ENCODE peak calls at places on chromosomes 5 and 9, in seven cellular contexts. O, U, E, D, Q, Y and H are unnamed samples. For H3K4me1, the result is how much of the 10 kb centered on the place peaks cover.

GRCh38 chr5:148387325-148387724 is 3.6 kb downstream of the FBXO38 start:
- DNase-seq in U (no peak), Q (no peak), O (no peak), Y (no peak), E (no peak), D (peak), H (no peak)

GRCh38 chr5:78644741-78645300 is 3.8 kb downstream of the LHFPL2 start:
- DNase-seq in E (no peak), D (peak), Q (no peak), U (no peak), O (no peak), Y (no peak), H (no peak)

GRCh38 chr5:93611900-93612898 is 29.2 kb downstream of the NR2F1 start:
- DNase-seq in Q (no peak), D (peak), E (peak), Y (peak), U (peak), O (no peak), H (no peak)

GRCh38 chr9:71628247-71628646 is 140.1 kb downstream of the CEMIP2 start:
- DNase-seq in Y (no peak), E (no peak), D (no peak), U (no peak), O (no peak), Q (no peak), H (no peak)

GRCh38 chr5:105877592-105877991 is 1793.1 kb downstream of the EFNA5 start:
- DNase-seq in Q (no peak), Y (no peak), D (no peak), E (no peak), O (no peak), U (no peak), H (no peak)

GRCh38 chr9:136267261-136268111 is 21.9 kb upstream of the QSOX2 start:
- DNase-seq in U (peak), D (peak), Y (peak), E (peak), Q (peak), O (peak), H (peak)

GRCh38 chr9:20884985-20885593 is 146.4 kb downstream of the HACD4 start:
- DNase-seq in U (peak), E (peak), O (peak), D (peak), Q (no peak), Y (peak), H (peak)

GRCh38 chr5:73387630-73388370 is 60.8 kb downstream of the FOXD1 start:
- DNase-seq in E (no peak), Q (no peak), O (peak), Y (no peak), U (peak), D (peak), H (peak)

GRCh38 chr9:92719028-92719647 is 45.5 kb downstream of the BICD2 start:
- DNase-seq in U (no peak), D (no peak), E (no peak), Q (no peak), O (no peak), Y (no peak), H (no peak)

GRCh38 chr9:70156729-70157128 is 102.0 kb upstream of the SMC5 start:
- DNase-seq in O (no peak), U (no peak), E (no peak), D (peak), Y (no peak), Q (no peak), H (no peak)

GRCh38 chr5:10424124-10424731 is 17.5 kb upstream of the ROPN1L start:
- DNase-seq in Y (no peak), U (peak), O (peak), Q (no peak), E (peak), D (peak), H (no peak)

GRCh38 chr5:127680579-127680978 is 22.6 kb upstream of the CCDC192 start:
- DNase-seq in Y (no peak), O (no peak), E (no peak), D (no peak), U (no peak), Q (no peak), H (no peak)

GRCh38 chr5:137800700-137801411 is 46.7 kb upstream of the HNRNPA0 start:
- DNase-seq in Y (no peak), Q (no peak), O (no peak), U (peak), E (no peak), D (no peak), H (no peak)

GRCh38 chr9:38087934-38088925 is 19.2 kb upstream of the SHB start:
- DNase-seq in Y (peak), U (peak), O (peak), D (peak), Q (peak), E (peak), H (peak)

GRCh38 chr5:132263548-132264261 is 6.2 kb downstream of the PDLIM4 start:
- DNase-seq in O (no peak), Q (no peak), D (peak), U (no peak), E (peak), Y (peak), H (no peak)

GRCh38 chr5:74516217-74516636 is 124.3 kb downstream of the ENC1 start:
- DNase-seq in Y (no peak), Q (no peak), D (peak), E (no peak), O (no peak), U (no peak), H (no peak)

GRCh38 chr9:90033030-90033650 is 428.3 kb downstream of the GADD45G start:
- DNase-seq in E (no peak), D (no peak), Y (no peak), U (no peak), Q (no peak), O (no peak), H (no peak)

GRCh38 chr5:52015760-52016159 is 632.5 kb downstream of the ISL1 start:
- DNase-seq in Q (no peak), E (no peak), O (no peak), U (peak), Y (no peak), D (no peak), H (no peak)

GRCh38 chr5:169100735-169101075 is 200.2 kb downstream of the SLIT3 start:
- DNase-seq in Y (no peak), Q (no peak), O (no peak), D (peak), E (no peak), U (no peak), H (no peak)

GRCh38 chr5:155987261-155987810 is 339.6 kb upstream of the SGCD start:
- DNase-seq in O (no peak), Y (no peak), U (no peak), E (no peak), D (no peak), Q (no peak), H (no peak)

GRCh38 chr5:150189728-150190502 is at the start of gene SLC6A7:
- DNase-seq in E (no peak), Y (no peak), O (no peak), U (peak), D (no peak), Q (peak), H (no peak)

GRCh38 chr9:88776717-88777497 is 214.4 kb upstream of the S1PR3 start:
- DNase-seq in Q (no peak), Y (peak), U (no peak), E (no peak), O (no peak), D (peak), H (no peak)

GRCh38 chr9:37229455-37229854 is 109.1 kb downstream of the ZCCHC7 start:
- DNase-seq in U (no peak), O (no peak), E (no peak), Y (no peak), D (no peak), Q (no peak), H (no peak)

GRCh38 chr9:110244616-110245015 is 11.7 kb downstream of the TXN start:
- DNase-seq in D (no peak), O (no peak), U (no peak), Q (no peak), E (no peak), Y (no peak), H (no peak)

GRCh38 chr5:16849181-16849580 is 86.9 kb downstream of the MYO10 start:
- DNase-seq in Q (no peak), E (no peak), D (no peak), U (no peak), O (no peak), Y (no peak), H (no peak)

GRCh38 chr9:88184986-88185385 is 46.7 kb upstream of the SPATA31C2 start:
- DNase-seq in D (no peak), O (no peak), Y (no peak), Q (no peak), E (no peak), U (peak), H (no peak)

GRCh38 chr5:173498286-173498685 is 118.2 kb downstream of the BOD1 start:
- DNase-seq in U (peak), Q (no peak), D (peak), E (no peak), Y (peak), O (no peak), H (no peak)

GRCh38 chr5:68932830-68933434 is 160.9 kb upstream of the SLC30A5 start:
- DNase-seq in D (peak), E (no peak), U (no peak), Y (no peak), Q (no peak), O (peak), H (no peak)

GRCh38 chr9:105306533-105307140 is 62.2 kb downstream of the SLC44A1 start:
- DNase-seq in O (no peak), Q (no peak), Y (no peak), E (no peak), U (no peak), D (no peak), H (no peak)

GRCh38 chr9:77648458-77649108 is 461 bp upstream of the GNA14 start:
- DNase-seq in D (peak), Q (peak), E (peak), U (peak), Y (peak), O (no peak), H (no peak)
- TF ChIP-seq CTCF in D (peak), Q (no peak), E (no peak), U (peak), Y (no peak), O (no peak), H (no peak)

DNA sequence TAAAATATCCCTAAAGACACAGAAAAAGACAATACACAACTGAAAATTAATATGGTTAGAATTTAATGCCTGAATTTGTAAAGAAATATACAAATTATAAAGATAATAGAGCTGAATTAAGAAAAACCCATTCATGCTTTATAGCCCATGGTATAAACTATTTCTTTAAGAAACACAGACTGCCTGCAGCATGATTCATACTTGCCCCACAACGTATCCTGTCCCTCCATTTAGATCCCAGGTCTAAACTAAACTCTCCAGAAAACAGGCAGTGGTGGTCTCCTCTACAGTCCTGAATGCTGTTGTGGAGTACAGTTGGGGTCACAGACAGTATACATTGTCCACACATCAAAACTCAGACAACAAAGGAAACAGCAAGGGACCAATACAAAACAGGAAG is 24.8 kb downstream of the IL6ST start:
- DNase-seq in D (peak), Y (no peak), U (no peak), O (no peak), Q (no peak), E (no peak), H (no peak)
- H3K4me1 ChIP-seq in D (under half), Y (under half), U (under half), O (under half), Q (under half), E (under half), H (under half)

DNA sequence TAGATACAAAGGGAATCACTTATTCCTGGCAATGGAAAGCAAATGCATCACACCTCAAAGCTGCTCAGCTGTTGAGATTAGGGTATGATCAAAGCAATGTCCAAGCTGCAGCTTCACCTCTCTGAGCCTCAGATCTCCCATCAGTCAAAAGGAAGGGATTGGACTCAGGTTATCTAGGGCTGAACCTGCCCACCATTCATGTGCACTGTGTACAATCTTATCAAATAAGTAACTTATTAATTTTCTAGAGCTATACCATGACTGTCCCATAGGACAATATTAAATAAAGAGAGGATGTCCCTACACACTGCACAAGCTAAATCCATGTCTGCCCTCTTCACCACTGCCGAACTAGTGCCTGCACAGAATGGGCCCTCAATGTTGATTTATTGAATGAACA is 127.0 kb downstream of the HSD17B3 start:
- DNase-seq in E (no peak), Y (no peak), Q (no peak), U (no peak), O (no peak), D (no peak), H (no peak)
- TF ChIP-seq CTCF in E (no peak), Y (no peak), Q (no peak), U (no peak), O (no peak), D (no peak), H (no peak)

GRCh38 chr9:130194406-130194932 is 22.3 kb downstream of the NCS1 start:
- DNase-seq in D (no peak), U (no peak), Q (no peak), Y (no peak), E (no peak), O (no peak), H (no peak)
- H3K4me1 ChIP-seq in D (under half), U (half or more), Q (under half), Y (under half), E (under half), O (under half), H (under half)

GRCh38 chr9:101271102-101271501 is 113.7 kb downstream of the BAAT start:
- DNase-seq in D (no peak), O (no peak), U (no peak), Y (no peak), E (no peak), Q (no peak), H (no peak)

GRCh38 chr9:101275671-101276250 is 109.0 kb downstream of the BAAT start:
- DNase-seq in U (no peak), Q (no peak), O (no peak), E (no peak), Y (no peak), D (no peak), H (no peak)

GRCh38 chr9:101270325-101270701 is 114.5 kb downstream of the BAAT start:
- DNase-seq in O (no peak), D (no peak), E (no peak), U (no peak), Q (no peak), Y (no peak), H (no peak)

GRCh38 chr9:101269596-101270324 is 115.0 kb downstream of the BAAT start:
- DNase-seq in Q (no peak), O (no peak), Y (no peak), E (peak), D (no peak), U (no peak), H (no peak)

DNA sequence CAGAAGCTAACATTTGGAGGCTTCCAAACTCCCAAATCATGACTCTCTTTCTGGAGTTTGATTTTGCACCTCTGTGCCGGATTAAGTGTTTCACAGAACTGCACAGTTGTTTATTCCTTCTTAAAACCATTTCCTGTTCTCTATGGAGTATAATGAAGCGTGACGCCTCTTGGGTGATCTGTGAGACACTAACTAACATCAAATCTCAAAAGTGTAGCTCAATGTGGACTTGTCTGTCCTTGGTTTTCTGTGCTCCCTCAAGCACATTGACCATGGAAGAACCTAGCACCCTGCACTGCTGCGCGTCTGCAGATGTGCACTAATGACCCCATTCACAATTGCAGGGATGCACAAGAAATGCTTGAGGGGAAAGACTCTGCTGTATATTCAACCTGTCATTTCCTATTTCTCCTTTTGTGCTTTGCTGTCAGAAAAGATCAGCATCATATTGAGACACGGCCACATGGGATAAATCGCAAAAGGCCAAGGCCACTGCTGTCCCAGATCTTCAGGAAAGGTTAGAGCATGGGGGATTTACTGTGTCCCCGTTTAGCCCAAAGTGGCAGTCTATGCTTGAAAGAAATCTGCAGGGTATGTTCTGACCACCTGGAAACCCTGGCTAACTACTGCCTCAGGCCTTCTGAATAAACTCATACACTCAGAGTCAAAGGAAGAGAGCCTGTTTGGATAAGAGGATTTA is 109.7 kb downstream of the BAAT start:
- DNase-seq in Q (no peak), E (no peak), Y (no peak), O (no peak), D (no peak), U (no peak), H (no peak)
- TF ChIP-seq CTCF in Q (no peak), E (no peak), Y (no peak), O (no peak), D (no peak), U (no peak), H (no peak)

GRCh38 chr9:127580879-127581278 is 31.2 kb upstream of the STXBP1 start:
- DNase-seq in U (no peak), D (no peak), E (no peak), O (no peak), Y (no peak), Q (no peak), H (no peak)

GRCh38 chr9:127575875-127576778 is 36.0 kb upstream of the STXBP1 start:
- DNase-seq in Q (no peak), Y (no peak), E (no peak), U (no peak), D (peak), O (no peak), H (no peak)

GRCh38 chr9:127580371-127580770 is 31.7 kb upstream of the STXBP1 start:
- DNase-seq in E (no peak), D (no peak), O (no peak), Y (no peak), U (no peak), Q (no peak), H (no peak)

GRCh38 chr9:127578627-127578951 is 33.5 kb upstream of the STXBP1 start:
- DNase-seq in U (no peak), O (no peak), D (no peak), E (no peak), Q (no peak), Y (no peak), H (no peak)

DNA sequence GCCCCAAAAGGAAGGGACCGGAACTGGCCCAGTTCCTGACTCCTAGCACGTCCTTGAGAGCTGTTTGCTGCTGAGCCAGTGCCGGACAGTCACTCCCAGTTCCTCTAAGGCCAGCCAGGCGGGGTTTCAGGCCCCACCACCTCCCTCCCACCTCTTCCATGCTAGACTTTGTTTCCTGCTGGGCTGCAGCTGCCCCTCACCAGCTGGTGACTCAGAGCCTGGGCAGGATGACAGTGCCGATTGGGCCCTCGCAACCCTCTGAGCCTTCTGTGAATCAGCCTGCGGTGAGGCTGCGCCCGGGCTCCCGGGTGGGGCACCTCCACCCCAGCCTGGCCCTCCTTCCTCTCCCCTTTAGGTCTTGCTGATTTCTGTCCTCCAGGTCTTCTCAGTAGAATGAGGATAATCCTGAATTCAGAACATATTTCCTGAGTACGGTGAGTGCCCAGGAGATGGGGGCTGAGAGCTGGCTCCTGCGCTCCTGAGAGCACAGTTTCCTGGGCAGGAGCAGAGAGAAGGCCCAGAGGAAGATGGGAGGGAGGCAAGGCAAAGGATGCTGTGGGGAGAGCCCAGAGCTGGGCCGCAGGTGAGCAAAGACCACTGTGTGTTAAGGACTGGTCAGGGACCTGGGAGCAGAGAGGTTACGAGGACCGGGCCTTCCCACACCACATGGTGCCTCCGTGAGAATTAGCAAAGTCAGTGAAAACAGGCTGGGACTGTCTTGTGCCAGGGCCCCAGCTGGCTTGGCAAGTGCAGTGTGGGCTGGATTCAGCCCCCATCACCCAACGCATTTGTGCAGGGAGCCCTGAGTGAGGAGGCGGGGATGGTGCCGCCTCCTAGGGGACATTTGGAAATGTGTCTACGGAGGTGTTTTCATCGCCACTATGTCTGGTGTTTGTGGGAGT is 32.9 kb upstream of the STXBP1 start:
- DNase-seq in Q (peak), D (peak), E (peak), Y (peak), O (no peak), U (no peak), H (peak)
- H3K4me1 ChIP-seq in Q (under half), D (under half), E (under half), Y (half or more), O (under half), U (under half), H (under half)

GRCh38 chr9:120892177-120892747 is 15.3 kb upstream of the PHF19 start:
- DNase-seq in Y (no peak), O (no peak), E (no peak), Q (no peak), U (no peak), D (no peak), H (no peak)

GRCh38 chr9:120890415-120891254 is 13.6 kb upstream of the PHF19 start:
- DNase-seq in D (no peak), O (no peak), Y (no peak), E (no peak), Q (no peak), U (no peak), H (no peak)

GRCh38 chr9:120889606-120890396 is 12.8 kb upstream of the PHF19 start:
- DNase-seq in E (no peak), U (no peak), O (no peak), Q (no peak), D (no peak), Y (no peak), H (no peak)

GRCh38 chr9:120892748-120893584 is 16.0 kb upstream of the PHF19 start:
- DNase-seq in E (no peak), Y (no peak), U (no peak), D (peak), Q (no peak), O (peak), H (peak)

GRCh38 chr9:120891255-120891954 is 14.4 kb upstream of the PHF19 start:
- DNase-seq in E (no peak), O (peak), Y (no peak), D (no peak), U (no peak), Q (no peak), H (peak)
- TF ChIP-seq CTCF in E (no peak), O (no peak), Y (no peak), D (no peak), U (no peak), Q (no peak), H (no peak)

GRCh38 chr9:108832179-108832500 is 23.6 kb downstream of the ACTL7B start:
- DNase-seq in D (no peak), U (no peak), Y (no peak), Q (no peak), E (no peak), O (no peak), H (no peak)
- H3K4me1 ChIP-seq in D (under half), U (under half), Y (under half), Q (under half), E (under half), O (under half), H (under half)